ENCODE peak calls at places on chromosomes 16 and 17, in four cellular contexts. J is fibroblast of the aortic adventitia, P is Calu3, K is nephron progenitor cell. Y is an unnamed sample.

GRCh38 chr16:68823401-68823800 is 19.9 kb upstream of the TANGO6 start:
- DNase-seq in J (peak; percentile 93), P (no peak), K (no peak), Y (no peak)

GRCh38 chr17:58535431-58535830 is 21.0 kb upstream of the MTMR4 start:
- DNase-seq in J (peak; percentile 56), P (no peak), K (no peak), Y (no peak)

GRCh38 chr16:23597003-23597756 is 1.1 kb upstream of the NDUFAB1 start:
- DNase-seq in J (no peak), P (peak; percentile 15), K (peak; percentile 18), Y (peak; percentile 6)

GRCh38 chr17:65529040-65529633 is 32.3 kb downstream of the AXIN2 start:
- DNase-seq in J (no peak), P (no peak), K (no peak), Y (no peak)

GRCh38 chr16:1100084-1100800 is 4.2 kb upstream of the C1QTNF8 start:
- DNase-seq in J (no peak), P (no peak), K (no peak), Y (no peak)

GRCh38 chr16:30186782-30187555 is 3.6 kb downstream of the CORO1A start:
- DNase-seq in J (peak; percentile 39), P (no peak), K (peak; percentile 74), Y (peak; percentile 51)

GRCh38 chr16:20441221-20441620 is 10.1 kb upstream of the ACSM2A start:
- DNase-seq in J (no peak), P (no peak), K (no peak), Y (no peak)

GRCh38 chr17:63988741-63989621 is 9.2 kb upstream of the PRR29 start:
- DNase-seq in J (no peak), P (no peak), K (peak; percentile 53), Y (no peak)

GRCh38 chr16:89955001-89955685 is 6.6 kb downstream of the DEF8 start:
- DNase-seq in J (no peak), P (no peak), K (no peak), Y (no peak)

GRCh38 chr16:35747658-35748455 is 2288.4 kb downstream of the TP53TG3F start:
- DNase-seq in J (no peak), P (no peak), K (no peak), Y (no peak)

GRCh38 chr16:63185235-63185780 is 1149.1 kb upstream of the CDH8 start:
- DNase-seq in J (no peak), P (no peak), K (no peak), Y (no peak)

GRCh38 chr16:31874354-31875111 is 926 bp downstream of the ZNF267 start:
- DNase-seq in J (peak; percentile 73), P (peak; percentile 59), K (no peak), Y (no peak)

GRCh38 chr17:78089557-78090281 is 38.8 kb downstream of the TMC6 start:
- DNase-seq in J (no peak), P (no peak), K (no peak), Y (no peak)

GRCh38 chr16:3542601-3543373 is 34.4 kb downstream of the NLRC3 start:
- DNase-seq in J (no peak), P (no peak), K (peak; percentile 45), Y (no peak)

GRCh38 chr16:56348168-56349085 is 76.9 kb downstream of the AMFR start:
- DNase-seq in J (no peak), P (no peak), K (no peak), Y (no peak)
- TF ChIP-seq CTCF in J (no peak), P (no peak), K (no peak), Y (no peak)

GRCh38 chr16:84504420-84505248 is at the start of gene MEAK7:
- DNase-seq in J (peak; percentile 98), P (peak; percentile 100), K (peak; percentile 99), Y (peak; percentile 98)
- TF ChIP-seq CTCF in J (no peak), P (no peak), K (no peak), Y (no peak)

GRCh38 chr17:20908373-20909273 is 134.2 kb downstream of the USP22 start:
- DNase-seq in J (peak; percentile 69), P (peak; percentile 83), K (peak; percentile 89), Y (peak; percentile 85)
- TF ChIP-seq CTCF in J (peak; percentile 79), P (no peak), K (no peak), Y (peak; percentile 65)

GRCh38 chr17:2909164-2909852 is 113.1 kb downstream of the RAP1GAP2 start:
- DNase-seq in J (no peak), P (no peak), K (peak; percentile 30), Y (no peak)
- TF ChIP-seq CTCF in J (no peak), P (no peak), K (no peak), Y (no peak)

GRCh38 chr17:74864866-74865395 is 5.2 kb upstream of the GRIN2C start:
- DNase-seq in J (peak; percentile 65), P (peak; percentile 83), K (peak; percentile 89), Y (peak; percentile 85)

GRCh38 chr17:74864297-74864865 is 4.7 kb upstream of the GRIN2C start:
- DNase-seq in J (no peak), P (no peak), K (no peak), Y (no peak)

GRCh38 chr17:74866198-74866835 is 6.5 kb downstream of the FDXR start:
- DNase-seq in J (no peak), P (no peak), K (no peak), Y (no peak)

GRCh38 chr17:74863420-74864296 is 4.0 kb upstream of the GRIN2C start:
- DNase-seq in J (no peak), P (no peak), K (no peak), Y (no peak)

DNA sequence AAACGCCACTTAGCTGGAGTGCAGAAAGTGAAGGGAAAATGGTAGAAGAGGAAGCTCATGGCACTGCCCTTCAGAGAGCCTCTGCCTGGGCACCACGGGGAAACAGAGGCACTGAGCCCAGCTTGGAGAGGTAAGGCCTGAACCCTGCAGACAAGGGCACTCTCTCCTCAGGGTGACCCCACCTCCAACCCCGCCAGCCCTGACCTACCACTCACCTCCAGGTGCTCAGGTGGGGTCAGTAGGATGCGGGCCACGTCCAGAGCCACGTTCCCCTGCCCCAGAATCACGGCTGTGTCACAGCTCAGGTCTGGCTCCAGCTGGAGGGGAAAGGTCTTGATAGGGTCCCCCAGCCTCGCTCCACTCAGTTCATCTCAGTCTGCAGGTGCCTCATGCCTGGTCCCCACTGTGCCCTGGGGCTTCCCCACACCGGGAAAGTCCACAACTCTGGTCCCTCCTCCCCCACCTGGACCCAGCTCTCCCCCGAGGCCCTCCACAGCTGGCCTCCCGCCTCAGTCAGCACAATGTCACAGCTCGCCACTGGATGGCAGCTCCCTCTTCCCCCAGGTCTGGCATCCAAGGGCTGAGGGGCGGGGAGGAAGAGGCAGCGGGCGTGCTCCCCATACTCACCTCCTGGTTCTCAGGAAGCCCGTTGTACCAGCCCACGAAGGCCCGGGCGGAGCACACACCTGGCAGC is 6.0 kb upstream of the GRIN2C start:
- DNase-seq in J (no peak), P (peak; percentile 20), K (no peak), Y (no peak)
- TF ChIP-seq CTCF in J (no peak), P (no peak), K (no peak), Y (no peak)

GRCh38 chr16:87053016-87053982 is 263.9 kb downstream of the C16orf95 start:
- DNase-seq in J (no peak), P (no peak), K (no peak), Y (no peak)
- TF ChIP-seq CTCF in J (peak; percentile 0), P (no peak), K (peak; percentile 21), Y (peak; percentile 45)

Y was measured in neural crest cell.